ENCODE peak calls at places on chromosomes 12 and 14, in four cellular contexts. One of them, this sample, is unnamed.

GRCh38 chr14:100313464-100314230 is 7.4 kb upstream of the SLC25A29 start:
- DNase-seq in PC-9: no peak
- DNase-seq in anterior cingulate cortex: no peak
- DNase-seq in EH: no peak
- DNase-seq in this sample: no peak

GRCh38 chr12:64745259-64745807 is 13.9 kb downstream of the GNS start:
- DNase-seq in PC-9: no peak
- DNase-seq in anterior cingulate cortex: no peak
- DNase-seq in EH: no peak
- DNase-seq in this sample: no peak

GRCh38 chr14:99099051-99099787 is 172.8 kb downstream of the BCL11B start:
- DNase-seq in PC-9: no peak
- DNase-seq in anterior cingulate cortex: no peak
- DNase-seq in EH: no peak
- DNase-seq in this sample: no peak

GRCh38 chr14:58479975-58480374 is 52.5 kb downstream of the KIAA0586 start:
- DNase-seq in PC-9: no peak
- DNase-seq in anterior cingulate cortex: no peak
- DNase-seq in EH: no peak
- DNase-seq in this sample: no peak

GRCh38 chr14:92160619-92161018 is 38.9 kb downstream of the CPSF2 start:
- DNase-seq in PC-9: peak
- DNase-seq in anterior cingulate cortex: no peak
- DNase-seq in EH: peak
- DNase-seq in this sample: peak

GRCh38 chr14:102509744-102510615 is at the start of gene ANKRD9:
- DNase-seq in PC-9: peak
- DNase-seq in anterior cingulate cortex: peak
- DNase-seq in EH: peak
- DNase-seq in this sample: peak

GRCh38 chr14:37027188-37027824 is 145.1 kb downstream of the SLC25A21 start:
- DNase-seq in PC-9: no peak
- DNase-seq in anterior cingulate cortex: no peak
- DNase-seq in EH: no peak
- DNase-seq in this sample: no peak

GRCh38 chr14:31070431-31070830 is 44.3 kb upstream of the STRN3 start:
- DNase-seq in PC-9: peak
- DNase-seq in anterior cingulate cortex: no peak
- DNase-seq in EH: peak
- DNase-seq in this sample: peak

GRCh38 chr14:93317836-93318807 is 14.7 kb downstream of the BTBD7 start:
- DNase-seq in PC-9: peak
- DNase-seq in anterior cingulate cortex: no peak
- DNase-seq in EH: peak
- DNase-seq in this sample: peak

GRCh38 chr12:86697916-86698315 is 441.7 kb upstream of the MGAT4C start:
- DNase-seq in PC-9: no peak
- DNase-seq in anterior cingulate cortex: no peak
- DNase-seq in EH: no peak
- DNase-seq in this sample: peak

GRCh38 chr14:35821546-35822411 is 4.4 kb upstream of the BRMS1L start:
- DNase-seq in PC-9: no peak
- DNase-seq in anterior cingulate cortex: no peak
- DNase-seq in EH: peak
- DNase-seq in this sample: peak

GRCh38 chr14:95514131-95515079 is 2.0 kb downstream of the SYNE3 start:
- DNase-seq in PC-9: no peak
- DNase-seq in anterior cingulate cortex: no peak
- DNase-seq in EH: no peak
- DNase-seq in this sample: no peak

GRCh38 chr14:66746316-66747006 is 238.5 kb downstream of the GPHN start:
- DNase-seq in PC-9: no peak
- DNase-seq in anterior cingulate cortex: peak
- DNase-seq in EH: peak
- DNase-seq in this sample: peak

GRCh38 chr12:5718680-5719079 is 226.4 kb downstream of the ANO2 start:
- DNase-seq in PC-9: no peak
- DNase-seq in anterior cingulate cortex: no peak
- DNase-seq in EH: no peak
- DNase-seq in this sample: no peak

GRCh38 chr14:53742226-53742607 is 214.4 kb downstream of the BMP4 start:
- DNase-seq in PC-9: no peak
- DNase-seq in anterior cingulate cortex: no peak
- DNase-seq in EH: no peak
- DNase-seq in this sample: no peak

GRCh38 chr14:88866305-88866704 is 41.9 kb downstream of the TTC8 start:
- DNase-seq in PC-9: no peak
- DNase-seq in anterior cingulate cortex: no peak
- DNase-seq in EH: peak
- DNase-seq in this sample: peak

GRCh38 chr12:101781834-101782543 is 42.7 kb upstream of the SYCP3 start:
- DNase-seq in PC-9: no peak
- DNase-seq in anterior cingulate cortex: no peak
- DNase-seq in EH: peak
- DNase-seq in this sample: peak